ENCODE peak calls at places on chromosome 7, in six cellular contexts. A, Y, J, B, O and D are unnamed samples. For H3K27me3 and H3K36me3, the result is how much of the 10 kb centered on the place peaks cover.

GRCh38 chr7:130270947-130271790 is 4.5 kb downstream of the CPA2 start:
- DNase-seq in Y (no peak), J (no peak), A (no peak), B (no peak), O (no peak), D (no peak)

GRCh38 chr7:143345428-143345900 is 17.0 kb downstream of the FAM131B start:
- DNase-seq in O (peak), A (no peak), B (no peak), Y (peak), J (peak), D (no peak)

GRCh38 chr7:34430456-34430855 is 227.6 kb upstream of the NPSR1 start:
- DNase-seq in O (no peak), Y (no peak), J (peak), A (peak), B (peak), D (no peak)

GRCh38 chr7:38323156-38323555 is 49.7 kb upstream of the TARP start:
- DNase-seq in B (no peak), O (no peak), J (no peak), A (no peak), Y (no peak), D (no peak)

GRCh38 chr7:101564778-101565211 is 64.3 kb downstream of the MYL10 start:
- DNase-seq in Y (peak), A (no peak), J (no peak), O (no peak), B (no peak), D (no peak)

GRCh38 chr7:6628045-6628444 is 9.1 kb upstream of the ZNF316 start:
- DNase-seq in Y (no peak), O (no peak), J (no peak), B (no peak), A (no peak), D (no peak)

GRCh38 chr7:151876112-151876898 is 610 bp downstream of the PRKAG2 start:
- DNase-seq in O (peak), J (no peak), B (peak), Y (no peak), A (peak), D (no peak)

GRCh38 chr7:159032753-159033472 is 111.8 kb downstream of the VIPR2 start:
- DNase-seq in B (no peak), O (no peak), Y (no peak), J (no peak), A (no peak), D (peak)

GRCh38 chr7:30254717-30255095 is 29.7 kb upstream of the ZNRF2 start:
- DNase-seq in Y (no peak), O (no peak), A (no peak), B (no peak), J (no peak), D (no peak)

GRCh38 chr7:27170936-27171635 is 3.0 kb downstream of the HOXA10 start:
- DNase-seq in J (no peak), A (no peak), O (no peak), B (no peak), Y (no peak), D (no peak)
- H3K27me3 ChIP-seq in J (half or more), A (under half), O (under half), B (under half), Y (half or more), D (under half)

DNA sequence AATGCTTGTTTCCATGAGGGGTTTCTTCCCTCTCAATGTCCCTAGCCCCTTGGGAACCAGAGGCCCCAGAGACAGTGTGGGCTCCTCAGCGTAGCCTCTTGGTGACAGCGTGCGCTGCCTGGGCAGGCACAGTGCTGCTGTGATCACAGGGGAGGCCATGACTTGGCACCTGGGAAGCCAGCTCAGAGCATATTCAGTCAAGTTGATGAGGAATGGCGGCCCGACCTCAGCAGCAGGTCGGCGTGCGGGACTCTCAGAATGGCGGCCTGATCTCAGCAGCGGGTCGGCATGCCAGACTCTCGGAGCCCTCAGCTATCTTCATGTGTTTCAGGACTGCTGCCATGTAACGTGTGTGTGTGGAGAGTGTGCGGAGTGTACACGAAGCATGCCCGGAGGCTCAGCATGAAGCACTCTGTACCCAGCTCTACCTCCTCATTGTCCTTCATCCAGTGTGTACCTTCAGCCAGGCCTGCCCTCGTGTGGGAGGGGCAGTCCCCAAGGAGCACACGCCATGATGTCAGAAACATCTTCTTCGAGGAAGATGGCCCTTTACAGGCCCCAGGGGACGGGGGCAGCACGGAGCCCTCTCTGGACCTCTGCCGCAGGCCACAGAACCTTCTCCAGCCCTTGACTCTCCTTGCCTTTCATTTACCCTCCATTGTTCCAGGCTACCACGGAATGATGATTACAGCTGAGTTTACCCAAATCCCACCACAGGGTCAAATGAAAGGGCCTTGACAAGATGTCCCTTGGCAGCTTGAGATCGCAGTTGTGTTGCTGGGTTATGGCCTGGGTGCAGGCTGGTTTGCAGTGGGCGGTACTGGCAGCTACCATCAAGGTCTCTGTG is 130.4 kb downstream of the SMURF1 start:
- DNase-seq in O (no peak), J (no peak), A (no peak), B (no peak), Y (no peak), D (no peak)
- H3K36me3 ChIP-seq in O (under half), J (half or more), A (half or more), B (under half), Y (half or more), D (half or more)

DNA sequence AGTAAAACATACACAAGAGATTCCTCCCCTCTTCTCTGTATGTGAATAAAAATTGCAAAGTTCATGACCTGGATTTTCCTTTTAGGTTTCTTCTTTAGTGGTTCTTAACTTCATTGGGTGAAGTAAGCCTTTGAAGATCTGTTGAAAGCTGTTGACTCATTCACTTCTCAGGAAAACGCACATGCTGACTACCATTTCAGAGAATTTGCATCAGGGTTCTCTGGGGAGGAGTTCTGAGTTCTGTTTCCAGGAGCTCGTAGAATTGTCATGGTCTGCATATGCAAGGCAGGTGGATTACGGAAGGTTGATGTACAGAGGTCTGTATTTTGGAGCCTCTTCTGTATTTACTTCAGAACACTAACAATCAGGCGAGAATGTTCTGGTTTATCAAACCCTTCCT is 962 bp upstream of the SLC26A4 start:
- DNase-seq in B (no peak), Y (no peak), O (no peak), A (peak), J (peak), D (no peak)
- H3K27me3 ChIP-seq in B (under half), Y (under half), O (under half), A (under half), J (under half), D (under half)

DNA sequence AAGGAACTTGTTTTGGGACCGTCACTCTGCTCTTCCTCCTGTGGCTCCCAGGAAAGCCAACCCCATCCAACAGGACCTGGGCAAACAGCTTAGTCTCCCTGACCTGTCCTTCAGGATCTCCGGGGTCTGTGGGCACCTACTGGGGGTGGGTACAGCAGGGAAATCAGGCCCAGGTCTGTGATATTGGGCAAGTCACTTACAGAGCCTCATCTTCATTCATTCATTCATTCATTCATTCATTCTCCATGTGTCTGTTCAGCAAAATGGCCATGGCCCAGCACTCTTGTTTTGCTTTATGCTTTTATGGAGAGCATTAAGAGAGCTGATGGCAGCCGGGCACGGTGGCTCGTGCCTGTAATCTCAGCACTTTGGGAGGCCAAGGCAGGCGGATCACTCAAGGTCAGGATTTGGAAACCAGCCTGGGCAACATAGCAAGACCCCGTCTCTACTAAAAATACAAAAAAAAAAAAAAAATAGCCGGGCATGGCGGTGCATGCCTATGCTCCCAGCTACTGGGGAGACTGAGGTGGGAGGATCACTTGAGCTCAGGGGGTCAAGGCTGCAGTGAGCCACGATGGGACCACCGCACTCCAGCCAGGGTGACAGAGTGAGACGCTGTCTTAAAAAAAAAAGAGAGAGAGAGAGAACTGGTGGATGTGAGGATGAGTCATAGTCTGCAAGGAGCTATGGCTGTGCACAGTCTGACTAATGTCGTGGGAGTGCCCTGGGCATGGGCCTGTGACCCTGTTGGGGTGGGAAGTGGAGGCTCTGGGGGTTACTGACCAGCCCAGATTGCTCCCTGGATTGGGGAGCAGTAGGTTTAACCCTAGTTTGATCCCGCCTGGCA is 54.3 kb downstream of the CLIP2 start:
- DNase-seq in B (no peak), A (peak), J (peak), Y (no peak), O (no peak), D (peak)
- H3K36me3 ChIP-seq in B (under half), A (under half), J (under half), Y (half or more), O (under half), D (under half)

GRCh38 chr7:42981595-42981994 is 49.4 kb downstream of the MRPL32 start:
- DNase-seq in Y (no peak), J (no peak), A (no peak), B (no peak), O (no peak), D (no peak)
- H3K27me3 ChIP-seq in Y (under half), J (under half), A (under half), B (under half), O (under half), D (under half)